ENCODE peak calls at places on chromosomes 5 and 9, in four cellular contexts. F, T, N and O are unnamed samples.

GRCh38 chr5:170223906-170224305 is 8.9 kb upstream of the C5orf58 start:
- DNase-seq in F (no peak), N (no peak), T (no peak), O (no peak)

GRCh38 chr5:172276214-172276613 is 7.3 kb downstream of the UBTD2 start:
- DNase-seq in F (no peak), N (no peak), T (no peak), O (peak)

GRCh38 chr5:53922508-53923498 is 362.4 kb downstream of the NDUFS4 start:
- DNase-seq in F (no peak), T (no peak), N (no peak), O (no peak)

GRCh38 chr5:96904054-96904931 is 28.0 kb downstream of the ERAP2 start:
- DNase-seq in F (no peak), T (no peak), N (no peak), O (no peak)

GRCh38 chr9:122322553-122322952 is 48.3 kb upstream of the PTGS1 start:
- DNase-seq in T (no peak), N (no peak), F (no peak), O (no peak)

GRCh38 chr9:136506425-136506824 is 23.6 kb upstream of the SEC16A start:
- DNase-seq in N (no peak), T (no peak), F (no peak), O (no peak)

GRCh38 chr5:83474170-83474796 is 2.7 kb downstream of the VCAN start:
- DNase-seq in N (peak), T (peak), F (no peak), O (peak)

GRCh38 chr5:38997579-38997978 is 76.6 kb downstream of the RICTOR start:
- DNase-seq in T (no peak), F (no peak), N (no peak), O (no peak)

GRCh38 chr5:116296335-116297072 is 211.7 kb downstream of the COMMD10 start:
- DNase-seq in T (no peak), F (no peak), N (no peak), O (no peak)

GRCh38 chr5:9108156-9108555 is 437.7 kb downstream of the SEMA5A start:
- DNase-seq in N (no peak), F (no peak), T (no peak), O (no peak)

GRCh38 chr5:96257904-96258303 is 175.1 kb downstream of the PCSK1 start:
- DNase-seq in F (no peak), N (no peak), T (no peak), O (peak)

GRCh38 chr9:5846501-5846921 is 13.6 kb upstream of the ERMP1 start:
- DNase-seq in N (no peak), T (no peak), F (no peak), O (peak)

GRCh38 chr5:102691434-102691833 is 63.7 kb upstream of the PAM start:
- DNase-seq in F (no peak), T (no peak), N (no peak), O (no peak)

GRCh38 chr9:121692606-121693505 is 41.4 kb downstream of the DAB2IP start:
- DNase-seq in T (no peak), N (no peak), F (no peak), O (peak)

GRCh38 chr9:126503333-126504085 is 110.2 kb upstream of the LMX1B start:
- DNase-seq in T (no peak), F (no peak), N (no peak), O (no peak)

GRCh38 chr5:178192244-178192643 is 5.1 kb upstream of the GMCL2 start:
- DNase-seq in N (no peak), F (no peak), T (no peak), O (no peak)

GRCh38 chr9:37405764-37406380 is 16.6 kb upstream of the GRHPR start:
- DNase-seq in F (no peak), N (no peak), T (no peak), O (no peak)

GRCh38 chr5:96431376-96432244 is 1.4 kb downstream of the PCSK1 start:
- DNase-seq in T (no peak), F (no peak), N (no peak), O (peak)

GRCh38 chr9:117737721-117738226 is 33.6 kb downstream of the TLR4 start:
- DNase-seq in F (no peak), T (no peak), N (peak), O (no peak)

GRCh38 chr5:148268556-148268955 is at the start of gene SPINK13:
- DNase-seq in N (no peak), F (no peak), T (no peak), O (peak)

GRCh38 chr9:121156263-121156731 is 45.4 kb downstream of the RAB14 start:
- DNase-seq in N (no peak), T (no peak), F (no peak), O (peak)

GRCh38 chr5:107624233-107624632 is 46.5 kb downstream of the EFNA5 start:
- DNase-seq in N (no peak), F (no peak), T (no peak), O (no peak)

GRCh38 chr9:123597073-123597472 is 241.1 kb downstream of the CRB2 start:
- DNase-seq in N (no peak), F (no peak), T (no peak), O (no peak)

GRCh38 chr9:129480227-129480626 is 140.7 kb downstream of the C9orf50 start:
- DNase-seq in N (no peak), T (no peak), F (no peak), O (no peak)

GRCh38 chr5:117943120-117943519 is 1045.2 kb downstream of the DTWD2 start:
- DNase-seq in N (no peak), F (no peak), T (no peak), O (no peak)

GRCh38 chr5:106875591-106876297 is 795.0 kb downstream of the EFNA5 start:
- DNase-seq in T (no peak), F (no peak), N (no peak), O (no peak)

GRCh38 chr9:14428781-14429230 is 114.9 kb upstream of the NFIB start:
- DNase-seq in N (peak), F (no peak), T (peak), O (peak)

GRCh38 chr5:67985686-67986387 is 229.7 kb upstream of the PIK3R1 start:
- DNase-seq in N (no peak), F (no peak), T (no peak), O (no peak)

GRCh38 chr5:96242536-96242935 is 190.5 kb downstream of the PCSK1 start:
- DNase-seq in T (no peak), F (no peak), N (no peak), O (peak)

GRCh38 chr9:75111019-75111622 is 22.8 kb downstream of the OSTF1 start:
- DNase-seq in T (no peak), F (no peak), N (no peak), O (no peak)

GRCh38 chr5:166370928-166371690 is 1920.3 kb upstream of the WWC1 start:
- DNase-seq in N (no peak), T (no peak), F (no peak), O (peak)

GRCh38 chr5:964821-965220 is 43.8 kb upstream of the NKD2 start:
- DNase-seq in T (no peak), F (no peak), N (no peak), O (no peak)

GRCh38 chr5:90645024-90645610 is 86.5 kb downstream of the ADGRV1 start:
- DNase-seq in T (no peak), F (no peak), N (no peak), O (no peak)

GRCh38 chr5:56054651-56055050 is 59.9 kb upstream of the IL6ST start:
- DNase-seq in F (no peak), T (no peak), N (no peak), O (peak)

GRCh38 chr9:121271368-121272351 is 3.7 kb downstream of the GSN start:
- DNase-seq in T (no peak), F (no peak), N (no peak), O (peak)

GRCh38 chr5:150556859-150557506 is 49.1 kb downstream of the NDST1 start:
- DNase-seq in T (no peak), F (no peak), N (no peak), O (no peak)

GRCh38 chr5:14153932-14154646 is 10.9 kb downstream of the TRIO start:
- DNase-seq in F (no peak), N (no peak), T (peak), O (peak)